ENCODE peak calls at places on chromosome 15, in eight cellular contexts. One of them, this sample, is unnamed.

GRCh38 chr15:58010983-58011382 is 54.5 kb downstream of the ALDH1A2 start:
- DNase-seq in fibroblast of mammary gland: no peak
- DNase-seq in AG10803: no peak
- DNase-seq in cardiac muscle cell: no peak
- DNase-seq in fibroblast of lung: peak; percentile 68
- DNase-seq in colonic mucosa: no peak
- DNase-seq in adrenal gland: no peak
- DNase-seq in fibroblast of the aortic adventitia: no peak
- DNase-seq in this sample: peak; percentile 64

GRCh38 chr15:31241888-31242287 is 84.7 kb upstream of the KLF13 start:
- DNase-seq in fibroblast of mammary gland: no peak
- DNase-seq in AG10803: no peak
- DNase-seq in cardiac muscle cell: no peak
- DNase-seq in fibroblast of lung: no peak
- DNase-seq in colonic mucosa: no peak
- DNase-seq in adrenal gland: no peak
- DNase-seq in fibroblast of the aortic adventitia: no peak
- DNase-seq in this sample: no peak

GRCh38 chr15:35657679-35658201 is 111.8 kb upstream of the DPH6 start:
- DNase-seq in fibroblast of mammary gland: peak; percentile 73
- DNase-seq in AG10803: peak; percentile 57
- DNase-seq in cardiac muscle cell: peak; percentile 16
- DNase-seq in fibroblast of lung: peak; percentile 61
- DNase-seq in colonic mucosa: no peak
- DNase-seq in adrenal gland: no peak
- DNase-seq in fibroblast of the aortic adventitia: peak; percentile 58
- DNase-seq in this sample: peak; percentile 45

GRCh38 chr15:31852933-31853332 is 177.4 kb upstream of the CHRNA7 start:
- DNase-seq in fibroblast of mammary gland: no peak
- DNase-seq in AG10803: no peak
- DNase-seq in cardiac muscle cell: no peak
- DNase-seq in fibroblast of lung: no peak
- DNase-seq in colonic mucosa: no peak
- DNase-seq in adrenal gland: no peak
- DNase-seq in fibroblast of the aortic adventitia: no peak
- DNase-seq in this sample: no peak

GRCh38 chr15:29139540-29140459 is 129.8 kb downstream of the NSMCE3 start:
- DNase-seq in fibroblast of mammary gland: peak; percentile 28
- DNase-seq in AG10803: peak; percentile 31
- DNase-seq in cardiac muscle cell: peak; percentile 56
- DNase-seq in fibroblast of lung: peak; percentile 23
- DNase-seq in colonic mucosa: peak; percentile 52
- DNase-seq in adrenal gland: peak; percentile 66
- DNase-seq in fibroblast of the aortic adventitia: peak; percentile 17
- DNase-seq in this sample: peak; percentile 63

GRCh38 chr15:37638139-37638538 is 296.3 kb upstream of the TMCO5A start:
- DNase-seq in fibroblast of mammary gland: peak; percentile 4
- DNase-seq in AG10803: no peak
- DNase-seq in cardiac muscle cell: no peak
- DNase-seq in fibroblast of lung: no peak
- DNase-seq in colonic mucosa: no peak
- DNase-seq in adrenal gland: no peak
- DNase-seq in fibroblast of the aortic adventitia: no peak
- DNase-seq in this sample: no peak

GRCh38 chr15:33506781-33507180 is 196.0 kb downstream of the RYR3 start:
- DNase-seq in fibroblast of mammary gland: peak; percentile 2
- DNase-seq in AG10803: peak; percentile 8
- DNase-seq in cardiac muscle cell: no peak
- DNase-seq in fibroblast of lung: no peak
- DNase-seq in colonic mucosa: no peak
- DNase-seq in adrenal gland: no peak
- DNase-seq in fibroblast of the aortic adventitia: no peak
- DNase-seq in this sample: peak; percentile 1

GRCh38 chr15:43958894-43959330 is 132.1 kb downstream of the WDR76 start:
- DNase-seq in fibroblast of mammary gland: peak; percentile 95
- DNase-seq in AG10803: peak; percentile 88
- DNase-seq in cardiac muscle cell: peak; percentile 42
- DNase-seq in fibroblast of lung: peak; percentile 66
- DNase-seq in colonic mucosa: no peak
- DNase-seq in adrenal gland: no peak
- DNase-seq in fibroblast of the aortic adventitia: peak; percentile 81
- DNase-seq in this sample: peak; percentile 44

GRCh38 chr15:32113224-32113623 is 82.9 kb downstream of the CHRNA7 start:
- DNase-seq in fibroblast of mammary gland: no peak
- DNase-seq in AG10803: no peak
- DNase-seq in cardiac muscle cell: no peak
- DNase-seq in fibroblast of lung: no peak
- DNase-seq in colonic mucosa: no peak
- DNase-seq in adrenal gland: no peak
- DNase-seq in fibroblast of the aortic adventitia: no peak
- DNase-seq in this sample: no peak

DNA sequence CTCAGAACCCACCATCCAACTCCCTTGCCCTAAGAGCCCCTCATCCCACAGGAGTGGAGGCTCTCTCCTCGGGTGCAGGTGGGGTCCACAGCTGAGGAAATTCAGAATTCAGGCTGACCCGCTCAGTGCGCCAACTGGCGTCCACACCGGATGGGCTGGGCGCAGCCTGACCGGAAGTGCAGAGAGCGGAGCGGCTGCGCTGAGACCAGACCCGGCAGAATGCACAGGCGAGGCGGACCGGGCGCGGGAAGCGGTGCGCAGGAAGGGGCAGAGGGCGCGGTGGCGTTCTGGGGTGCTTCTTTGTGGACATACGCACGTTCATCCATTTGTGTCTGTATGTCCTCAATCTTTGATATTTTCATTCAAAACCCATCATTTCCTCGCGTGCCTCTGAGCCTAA is 210.5 kb upstream of the NDN start:
- DNase-seq in fibroblast of mammary gland: no peak
- DNase-seq in AG10803: no peak
- DNase-seq in cardiac muscle cell: no peak
- DNase-seq in fibroblast of lung: no peak
- DNase-seq in colonic mucosa: no peak
- DNase-seq in adrenal gland: no peak
- DNase-seq in fibroblast of the aortic adventitia: no peak
- DNase-seq in this sample: no peak
- H3K4me3 ChIP-seq in fibroblast of mammary gland: no peak overlapping the region
- H3K4me3 ChIP-seq in AG10803: no peak overlapping the region
- H3K4me3 ChIP-seq in cardiac muscle cell: no peak overlapping the region
- H3K4me3 ChIP-seq in fibroblast of lung: peak overlapping the region; percentile 29
- H3K4me3 ChIP-seq in colonic mucosa: no peak overlapping the region
- H3K4me3 ChIP-seq in adrenal gland: no peak overlapping the region
- H3K4me3 ChIP-seq in fibroblast of the aortic adventitia: no peak overlapping the region
- H3K4me3 ChIP-seq in this sample: no peak overlapping the region

GRCh38 chr15:92098869-92099268 is 245.4 kb downstream of the SLCO3A1 start:
- DNase-seq in fibroblast of mammary gland: peak; percentile 11
- DNase-seq in AG10803: peak; percentile 53
- DNase-seq in cardiac muscle cell: peak; percentile 35
- DNase-seq in fibroblast of lung: peak; percentile 39
- DNase-seq in colonic mucosa: peak; percentile 28
- DNase-seq in adrenal gland: no peak
- DNase-seq in fibroblast of the aortic adventitia: peak; percentile 16
- DNase-seq in this sample: no peak
- TF ChIP-seq CTCF in fibroblast of mammary gland: no peak
- TF ChIP-seq CTCF in AG10803: peak; percentile 35
- TF ChIP-seq CTCF in cardiac muscle cell: no peak
- TF ChIP-seq CTCF in fibroblast of lung: no peak
- TF ChIP-seq CTCF in colonic mucosa: no peak
- TF ChIP-seq CTCF in adrenal gland: no peak
- TF ChIP-seq CTCF in fibroblast of the aortic adventitia: no peak
- TF ChIP-seq CTCF in this sample: no peak

GRCh38 chr15:76994971-76995945 is at the start of gene PSTPIP1:
- DNase-seq in fibroblast of mammary gland: no peak
- DNase-seq in AG10803: peak; percentile 15
- DNase-seq in cardiac muscle cell: no peak
- DNase-seq in fibroblast of lung: no peak
- DNase-seq in colonic mucosa: no peak
- DNase-seq in adrenal gland: no peak
- DNase-seq in fibroblast of the aortic adventitia: peak; percentile 23
- DNase-seq in this sample: no peak
- H3K4me3 ChIP-seq in fibroblast of mammary gland: no peak within 1 kb of the TSS
- H3K4me3 ChIP-seq in AG10803: no peak within 1 kb of the TSS
- H3K4me3 ChIP-seq in cardiac muscle cell: no peak within 1 kb of the TSS
- H3K4me3 ChIP-seq in fibroblast of lung: no peak within 1 kb of the TSS
- H3K4me3 ChIP-seq in colonic mucosa: peak within 1 kb of the TSS; percentile 30
- H3K4me3 ChIP-seq in adrenal gland: no peak within 1 kb of the TSS
- H3K4me3 ChIP-seq in fibroblast of the aortic adventitia: no peak within 1 kb of the TSS
- H3K4me3 ChIP-seq in this sample: no peak within 1 kb of the TSS

GRCh38 chr15:90895571-90896117 is 7.5 kb upstream of the MAN2A2 start:
- DNase-seq in fibroblast of mammary gland: no peak
- DNase-seq in AG10803: no peak
- DNase-seq in cardiac muscle cell: no peak
- DNase-seq in fibroblast of lung: no peak
- DNase-seq in colonic mucosa: no peak
- DNase-seq in adrenal gland: peak; percentile 86
- DNase-seq in fibroblast of the aortic adventitia: no peak
- DNase-seq in this sample: peak; percentile 34
- TF ChIP-seq CTCF in fibroblast of mammary gland: peak; percentile 10
- TF ChIP-seq CTCF in AG10803: no peak
- TF ChIP-seq CTCF in cardiac muscle cell: no peak
- TF ChIP-seq CTCF in fibroblast of lung: no peak
- TF ChIP-seq CTCF in colonic mucosa: no peak
- TF ChIP-seq CTCF in adrenal gland: peak; percentile 29
- TF ChIP-seq CTCF in fibroblast of the aortic adventitia: no peak
- TF ChIP-seq CTCF in this sample: peak; percentile 34

GRCh38 chr15:39095218-39095879 is 485.5 kb upstream of the THBS1 start:
- DNase-seq in fibroblast of mammary gland: no peak
- DNase-seq in AG10803: no peak
- DNase-seq in cardiac muscle cell: no peak
- DNase-seq in fibroblast of lung: no peak
- DNase-seq in colonic mucosa: no peak
- DNase-seq in adrenal gland: no peak
- DNase-seq in fibroblast of the aortic adventitia: no peak
- DNase-seq in this sample: no peak
- H3K4me3 ChIP-seq in fibroblast of mammary gland: no peak overlapping the region
- H3K4me3 ChIP-seq in AG10803: no peak overlapping the region
- H3K4me3 ChIP-seq in cardiac muscle cell: no peak overlapping the region
- H3K4me3 ChIP-seq in fibroblast of lung: no peak overlapping the region
- H3K4me3 ChIP-seq in colonic mucosa: no peak overlapping the region
- H3K4me3 ChIP-seq in adrenal gland: no peak overlapping the region
- H3K4me3 ChIP-seq in fibroblast of the aortic adventitia: no peak overlapping the region
- H3K4me3 ChIP-seq in this sample: no peak overlapping the region

GRCh38 chr15:79161837-79162508 is 71.4 kb upstream of the RASGRF1 start:
- DNase-seq in fibroblast of mammary gland: no peak
- DNase-seq in AG10803: no peak
- DNase-seq in cardiac muscle cell: no peak
- DNase-seq in fibroblast of lung: no peak
- DNase-seq in colonic mucosa: no peak
- DNase-seq in adrenal gland: no peak
- DNase-seq in fibroblast of the aortic adventitia: no peak
- DNase-seq in this sample: no peak
- TF ChIP-seq CTCF in fibroblast of mammary gland: no peak
- TF ChIP-seq CTCF in AG10803: no peak
- TF ChIP-seq CTCF in cardiac muscle cell: no peak
- TF ChIP-seq CTCF in fibroblast of lung: no peak
- TF ChIP-seq CTCF in colonic mucosa: no peak
- TF ChIP-seq CTCF in adrenal gland: no peak
- TF ChIP-seq CTCF in fibroblast of the aortic adventitia: no peak
- TF ChIP-seq CTCF in this sample: no peak

GRCh38 chr15:78625621-78626280 is 5.0 kb upstream of the CHRNA3 start:
- DNase-seq in fibroblast of mammary gland: no peak
- DNase-seq in AG10803: no peak
- DNase-seq in cardiac muscle cell: no peak
- DNase-seq in fibroblast of lung: no peak
- DNase-seq in colonic mucosa: no peak
- DNase-seq in adrenal gland: peak; percentile 87
- DNase-seq in fibroblast of the aortic adventitia: no peak
- DNase-seq in this sample: no peak
- H3K4me3 ChIP-seq in fibroblast of mammary gland: no peak overlapping the region
- H3K4me3 ChIP-seq in AG10803: no peak overlapping the region
- H3K4me3 ChIP-seq in cardiac muscle cell: no peak overlapping the region
- H3K4me3 ChIP-seq in fibroblast of lung: no peak overlapping the region
- H3K4me3 ChIP-seq in colonic mucosa: no peak overlapping the region
- H3K4me3 ChIP-seq in adrenal gland: no peak overlapping the region
- H3K4me3 ChIP-seq in fibroblast of the aortic adventitia: no peak overlapping the region
- H3K4me3 ChIP-seq in this sample: no peak overlapping the region

GRCh38 chr15:53160092-53160704 is 370.1 kb upstream of the ONECUT1 start:
- DNase-seq in fibroblast of mammary gland: no peak
- DNase-seq in AG10803: no peak
- DNase-seq in cardiac muscle cell: no peak
- DNase-seq in fibroblast of lung: no peak
- DNase-seq in colonic mucosa: no peak
- DNase-seq in adrenal gland: peak; percentile 86
- DNase-seq in fibroblast of the aortic adventitia: no peak
- DNase-seq in this sample: no peak
- TF ChIP-seq CTCF in fibroblast of mammary gland: no peak
- TF ChIP-seq CTCF in AG10803: no peak
- TF ChIP-seq CTCF in cardiac muscle cell: no peak
- TF ChIP-seq CTCF in fibroblast of lung: no peak
- TF ChIP-seq CTCF in colonic mucosa: no peak
- TF ChIP-seq CTCF in adrenal gland: no peak
- TF ChIP-seq CTCF in fibroblast of the aortic adventitia: no peak
- TF ChIP-seq CTCF in this sample: no peak